ENCODE peak calls at places on chromosomes 3 and 15, in eight cellular contexts. V is tibial nerve, I is sigmoid colon, D is suprapubic skin, Z is ovary, Q is stomach, O is esophagus muscularis mucosa, L is transverse colon. T is an unnamed sample.

GRCh38 chr3:126835472-126836219 is 131.6 kb downstream of the CHCHD6 start:
- DNase-seq in O (peak), Q (no peak), I (peak), Z (no peak), D (no peak), V (no peak), L (no peak), T (peak)

GRCh38 chr3:126938520-126939346 is 44.2 kb upstream of the PLXNA1 start:
- DNase-seq in L (peak), Q (no peak), I (peak), D (no peak), O (no peak), Z (no peak), V (no peak), T (no peak)

GRCh38 chr15:57503051-57503702 is 88.5 kb upstream of the MYZAP start:
- DNase-seq in I (no peak), L (no peak), V (no peak), O (no peak), D (no peak), Z (no peak), Q (no peak), T (peak)

GRCh38 chr3:178485756-178486155 is 50.5 kb upstream of the KCNMB2 start:
- DNase-seq in V (no peak), D (no peak), I (no peak), L (no peak), O (no peak), Z (no peak), Q (no peak), T (no peak)

GRCh38 chr15:101237161-101237775 is 14.6 kb downstream of the CHSY1 start:
- DNase-seq in Q (no peak), V (no peak), Z (no peak), I (no peak), L (no peak), D (no peak), O (no peak), T (no peak)

GRCh38 chr3:119352235-119352634 is 58.1 kb downstream of the ARHGAP31 start:
- DNase-seq in V (no peak), Z (no peak), Q (no peak), D (no peak), O (no peak), L (no peak), I (no peak), T (no peak)

GRCh38 chr3:172213168-172213567 is 173.8 kb downstream of the FNDC3B start:
- DNase-seq in I (no peak), Z (no peak), V (no peak), O (no peak), D (no peak), L (no peak), Q (no peak), T (no peak)

GRCh38 chr3:159239054-159239453 is 437.2 kb downstream of the MFSD1 start:
- DNase-seq in L (no peak), Z (no peak), O (no peak), D (no peak), Q (no peak), I (no peak), V (no peak), T (no peak)

GRCh38 chr3:141795311-141795710 is 32.1 kb downstream of the GRK7 start:
- DNase-seq in Z (no peak), V (no peak), L (no peak), D (no peak), O (no peak), I (no peak), Q (no peak), T (no peak)

GRCh38 chr15:40242216-40242599 is 3.3 kb downstream of the PAK6 start:
- DNase-seq in L (no peak), O (no peak), Q (no peak), Z (no peak), D (no peak), V (no peak), I (peak), T (no peak)

GRCh38 chr3:127147291-127147905 is 45.5 kb upstream of the PRR23E start:
- DNase-seq in L (no peak), D (peak), O (no peak), I (no peak), Q (peak), V (no peak), Z (no peak), T (no peak)

GRCh38 chr3:192564611-192565010 is 162.7 kb downstream of the FGF12 start:
- DNase-seq in L (no peak), D (no peak), Z (no peak), Q (no peak), I (no peak), O (no peak), V (no peak), T (no peak)

GRCh38 chr15:101172421-101173097 is 79.3 kb downstream of the CHSY1 start:
- DNase-seq in L (no peak), D (peak), Q (no peak), Z (no peak), O (no peak), I (no peak), V (no peak), T (no peak)

GRCh38 chr15:93087825-93088199 is 1.2 kb downstream of the RGMA start:
- DNase-seq in V (peak), L (peak), Z (peak), I (peak), D (no peak), Q (peak), O (peak), T (peak)

GRCh38 chr3:6110451-6110850 is 750.5 kb upstream of the GRM7 start:
- DNase-seq in Q (no peak), D (no peak), V (no peak), L (no peak), O (no peak), I (no peak), Z (no peak), T (no peak)

GRCh38 chr3:157131861-157132260 is 28.1 kb downstream of the CCNL1 start:
- DNase-seq in V (no peak), L (no peak), O (no peak), I (no peak), Q (no peak), Z (no peak), D (no peak), T (no peak)
- TF ChIP-seq EP300 in V (no peak), L (no peak), O (no peak), I (no peak), Q (no peak), Z (no peak), D (no peak), T (no peak)

GRCh38 chr3:138771585-138771984 is 63.1 kb downstream of the PIK3CB start:
- DNase-seq in Z (no peak), L (no peak), Q (no peak), I (no peak), O (no peak), D (no peak), V (no peak), T (no peak)

GRCh38 chr3:138775254-138775595 is 59.5 kb downstream of the PIK3CB start:
- DNase-seq in Q (no peak), O (no peak), Z (no peak), V (no peak), I (no peak), D (no peak), L (no peak), T (no peak)

GRCh38 chr3:138778643-138779042 is 56.1 kb downstream of the PIK3CB start:
- DNase-seq in Z (no peak), V (no peak), I (no peak), L (no peak), Q (no peak), D (no peak), O (no peak), T (no peak)

GRCh38 chr3:138776961-138777360 is 57.8 kb downstream of the PIK3CB start:
- DNase-seq in Q (no peak), O (no peak), Z (no peak), L (no peak), D (no peak), V (no peak), I (no peak), T (no peak)

DNA sequence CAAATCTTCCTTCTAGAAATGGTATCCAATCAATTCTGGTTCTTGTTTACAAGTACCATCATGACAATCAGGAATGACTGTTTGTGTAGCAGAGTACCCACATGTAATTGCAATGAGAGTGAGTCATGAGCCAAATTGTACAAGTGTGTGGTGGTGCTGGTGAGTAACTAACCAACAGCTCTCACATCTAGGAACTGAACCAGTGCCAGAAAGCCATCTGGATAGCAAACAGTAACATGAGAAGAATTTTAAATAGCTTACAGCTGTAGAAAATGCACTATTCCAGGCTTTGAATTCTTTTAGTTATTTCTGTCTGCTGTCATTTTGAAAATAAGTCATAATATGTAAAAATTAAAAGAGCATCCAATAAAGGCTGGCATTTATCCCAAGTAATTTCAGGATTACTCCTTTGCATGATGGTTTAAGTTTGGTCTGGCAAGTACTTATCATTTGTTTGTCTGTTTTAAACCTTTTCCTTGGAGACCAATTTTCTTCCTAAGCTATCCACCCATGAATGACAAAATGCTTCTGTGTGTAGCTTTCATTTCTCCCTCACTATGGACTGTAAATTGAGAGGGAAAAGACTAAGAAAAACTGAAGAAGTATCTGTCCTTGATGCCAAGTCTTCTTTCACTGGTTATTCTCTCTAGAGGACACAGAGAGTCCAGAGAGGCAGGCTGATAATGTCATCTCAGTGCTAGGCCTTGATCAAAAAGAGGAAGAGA is 60.0 kb downstream of the PIK3CB start:
- DNase-seq in L (peak), V (peak), D (no peak), O (no peak), I (peak), Q (peak), Z (peak), T (peak)
- TF ChIP-seq EP300 in L (no peak), V (no peak), D (no peak), O (no peak), I (no peak), Q (no peak), Z (no peak), T (no peak)

GRCh38 chr15:60121845-60122244 is 117.7 kb downstream of the FOXB1 start:
- DNase-seq in O (peak), I (no peak), Z (no peak), D (no peak), V (no peak), L (no peak), Q (no peak), T (no peak)

GRCh38 chr15:60118146-60118545 is 114.0 kb downstream of the FOXB1 start:
- DNase-seq in V (no peak), Z (no peak), L (no peak), O (peak), D (no peak), Q (no peak), I (no peak), T (no peak)

GRCh38 chr15:60118564-60119080 is 114.5 kb downstream of the FOXB1 start:
- DNase-seq in V (no peak), L (no peak), Q (no peak), D (no peak), I (no peak), O (no peak), Z (no peak), T (no peak)

GRCh38 chr15:60119101-60119500 is 115.0 kb downstream of the FOXB1 start:
- DNase-seq in Q (no peak), O (peak), D (no peak), Z (no peak), I (no peak), L (no peak), V (no peak), T (no peak)

GRCh38 chr15:60120100-60120499 is 116.0 kb downstream of the FOXB1 start:
- DNase-seq in L (no peak), V (no peak), O (peak), I (no peak), Z (no peak), Q (no peak), D (no peak), T (no peak)
- TF ChIP-seq EP300 in L (no peak), V (no peak), O (no peak), I (no peak), Z (no peak), Q (no peak), D (no peak), T (no peak)

DNA sequence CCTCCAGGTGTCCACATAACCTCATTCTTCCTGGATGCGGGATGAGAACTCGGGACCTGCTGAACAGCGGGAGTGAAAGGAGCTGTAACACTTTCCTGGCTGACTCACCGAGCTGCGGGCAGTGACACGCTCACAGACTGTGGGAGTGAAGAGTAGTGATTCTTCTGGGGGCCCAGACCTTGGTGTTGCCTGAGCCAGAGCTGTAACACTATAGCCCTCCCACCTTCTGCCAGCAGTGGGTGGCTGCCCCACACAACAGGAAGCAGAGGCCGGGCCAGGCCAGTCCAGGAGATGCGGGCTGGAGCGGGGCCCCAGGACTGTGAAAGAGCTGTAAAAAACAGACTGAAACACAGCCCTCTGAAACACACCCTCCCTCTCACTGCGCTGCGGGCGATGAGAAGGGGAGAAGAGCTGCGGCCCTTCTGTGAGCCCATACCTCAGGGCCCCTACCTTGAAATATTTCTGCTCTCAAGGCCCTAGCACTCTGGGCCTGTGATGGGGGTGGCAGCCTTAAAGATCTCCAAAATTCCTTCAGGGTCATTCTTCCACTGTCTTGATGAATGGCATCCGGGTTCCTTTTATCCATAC is 464.0 kb upstream of the CCDC54 start:
- DNase-seq in L (no peak), Z (no peak), Q (no peak), V (no peak), O (no peak), D (no peak), I (no peak), T (no peak)
- TF ChIP-seq EP300 in L (no peak), Z (no peak), Q (no peak), V (no peak), O (no peak), D (no peak), I (no peak), T (no peak)

DNA sequence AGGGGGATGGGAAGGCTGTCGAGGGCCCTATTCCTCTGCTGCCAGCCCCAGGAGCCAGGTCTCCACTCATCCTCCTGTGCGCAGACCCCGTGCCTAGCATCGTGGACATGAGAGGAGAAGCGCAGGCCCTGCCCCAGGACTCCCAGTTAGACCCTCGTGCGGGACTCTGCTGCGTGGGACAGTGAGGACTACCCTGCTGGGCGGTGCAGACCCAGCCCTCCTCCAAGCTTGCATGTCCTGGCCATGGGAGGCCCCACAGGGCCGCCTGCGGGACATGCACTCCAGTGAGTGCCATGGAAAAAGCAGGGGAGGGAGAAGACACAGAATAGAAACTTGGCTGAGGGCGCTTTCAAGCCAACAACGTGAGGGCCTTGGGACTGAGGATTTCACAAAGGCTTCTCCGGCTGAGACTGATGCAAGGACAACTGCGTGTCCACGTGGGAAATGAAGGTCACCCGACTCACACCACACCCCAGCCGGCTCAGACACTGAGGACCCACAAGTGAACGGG is 62.6 kb upstream of the IQSEC1 start:
- DNase-seq in Z (no peak), Q (peak), V (no peak), I (peak), O (no peak), D (peak), L (no peak), T (no peak)
- TF ChIP-seq EP300 in Z (no peak), Q (no peak), V (no peak), I (no peak), O (no peak), D (no peak), L (no peak), T (no peak)

DNA sequence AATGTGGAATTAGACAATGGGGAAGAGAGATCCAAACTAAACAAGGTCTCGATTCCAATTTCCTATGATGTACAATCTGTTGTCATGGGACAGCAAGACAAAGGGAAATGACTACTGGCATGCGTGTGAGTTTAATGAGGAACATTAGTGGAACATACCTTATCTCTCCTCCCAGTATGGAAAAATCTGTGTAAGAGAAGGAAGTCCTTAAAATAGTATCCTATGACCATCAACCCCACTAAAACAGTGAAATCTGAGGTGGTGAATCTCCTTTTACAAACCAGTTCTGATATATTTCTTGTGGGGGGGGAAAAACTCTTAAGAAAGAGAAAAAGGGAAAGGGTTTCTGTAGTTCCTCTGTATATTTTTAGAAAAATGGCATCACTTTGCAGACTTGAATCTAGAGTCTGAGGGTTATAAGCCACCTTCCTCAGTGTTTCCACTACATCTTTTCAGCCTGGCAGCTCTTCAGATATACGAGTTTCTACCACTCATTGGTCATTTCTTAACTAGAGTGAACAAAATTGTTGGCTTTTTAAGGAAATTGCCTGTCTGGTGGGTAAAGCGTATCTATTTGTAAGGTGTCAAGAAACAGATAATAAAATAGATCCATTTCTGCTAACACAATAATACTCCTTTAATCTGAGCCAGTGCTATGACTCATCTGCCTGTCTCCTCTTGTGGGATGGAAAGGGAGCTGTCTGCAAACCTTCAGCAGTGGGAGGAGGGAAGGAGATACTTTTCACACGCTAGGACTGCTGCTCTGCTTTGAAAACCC is 3.0 kb upstream of the TNFAIP8L3 start:
- DNase-seq in D (no peak), L (no peak), O (peak), Q (no peak), Z (no peak), V (no peak), I (no peak), T (no peak)
- TF ChIP-seq EP300 in D (no peak), L (no peak), O (no peak), Q (no peak), Z (no peak), V (peak), I (no peak), T (no peak)

T was measured in A549.